ENCODE peak calls at places on chromosomes 4 and X, in ten cellular contexts. One of them, this sample, is unnamed.

GRCh38 chr4:59881632-59882031 is 1318.5 kb upstream of the ADGRL3 start:
- DNase-seq in NB4: no peak
- DNase-seq in body of pancreas: no peak
- DNase-seq in K562: no peak
- DNase-seq in Peyer's patch: no peak
- DNase-seq in H54: no peak
- DNase-seq in spleen: no peak
- DNase-seq in heart left ventricle: no peak
- DNase-seq in esophagus muscularis mucosa: no peak
- DNase-seq in right lobe of liver: no peak
- DNase-seq in this sample: no peak

GRCh38 chr4:128488055-128488705 is 200.6 kb upstream of the PGRMC2 start:
- DNase-seq in NB4: no peak
- DNase-seq in body of pancreas: no peak
- DNase-seq in K562: no peak
- DNase-seq in Peyer's patch: no peak
- DNase-seq in H54: no peak
- DNase-seq in spleen: no peak
- DNase-seq in heart left ventricle: no peak
- DNase-seq in esophagus muscularis mucosa: no peak
- DNase-seq in right lobe of liver: no peak
- DNase-seq in this sample: no peak

GRCh38 chr4:78645853-78646757 is 94.5 kb downstream of the ANXA3 start:
- DNase-seq in NB4: peak
- DNase-seq in body of pancreas: peak
- DNase-seq in K562: no peak
- DNase-seq in Peyer's patch: no peak
- DNase-seq in H54: no peak
- DNase-seq in spleen: no peak
- DNase-seq in heart left ventricle: peak
- DNase-seq in esophagus muscularis mucosa: peak
- DNase-seq in right lobe of liver: no peak
- DNase-seq in this sample: peak

GRCh38 chr4:61202638-61203495 is 2.7 kb downstream of the ADGRL3 start:
- DNase-seq in NB4: no peak
- DNase-seq in body of pancreas: no peak
- DNase-seq in K562: no peak
- DNase-seq in Peyer's patch: no peak
- DNase-seq in H54: no peak
- DNase-seq in spleen: no peak
- DNase-seq in heart left ventricle: no peak
- DNase-seq in esophagus muscularis mucosa: no peak
- DNase-seq in right lobe of liver: no peak
- DNase-seq in this sample: no peak

GRCh38 chr4:131509521-131509920 is 1639.6 kb upstream of the PCDH10 start:
- DNase-seq in NB4: no peak
- DNase-seq in body of pancreas: no peak
- DNase-seq in K562: no peak
- DNase-seq in Peyer's patch: no peak
- DNase-seq in H54: no peak
- DNase-seq in spleen: no peak
- DNase-seq in heart left ventricle: no peak
- DNase-seq in esophagus muscularis mucosa: no peak
- DNase-seq in right lobe of liver: no peak
- DNase-seq in this sample: no peak

GRCh38 chr4:123478859-123479345 is 82.3 kb downstream of the SPRY1 start:
- DNase-seq in NB4: peak
- DNase-seq in body of pancreas: peak
- DNase-seq in K562: no peak
- DNase-seq in Peyer's patch: no peak
- DNase-seq in H54: no peak
- DNase-seq in spleen: no peak
- DNase-seq in heart left ventricle: no peak
- DNase-seq in esophagus muscularis mucosa: no peak
- DNase-seq in right lobe of liver: peak
- DNase-seq in this sample: peak

GRCh38 chr4:154854362-154854761 is 73.3 kb downstream of the RBM46 start:
- DNase-seq in NB4: peak
- DNase-seq in body of pancreas: no peak
- DNase-seq in K562: no peak
- DNase-seq in Peyer's patch: no peak
- DNase-seq in H54: no peak
- DNase-seq in spleen: no peak
- DNase-seq in heart left ventricle: no peak
- DNase-seq in esophagus muscularis mucosa: no peak
- DNase-seq in right lobe of liver: no peak
- DNase-seq in this sample: no peak

GRCh38 chrX:85836868-85837267 is 210.5 kb downstream of the CHM start:
- DNase-seq in NB4: no peak
- DNase-seq in body of pancreas: no peak
- DNase-seq in K562: no peak
- DNase-seq in Peyer's patch: no peak
- DNase-seq in H54: no peak
- DNase-seq in spleen: no peak
- DNase-seq in heart left ventricle: no peak
- DNase-seq in esophagus muscularis mucosa: no peak
- DNase-seq in right lobe of liver: no peak
- DNase-seq in this sample: no peak

GRCh38 chrX:8755813-8756212 is 23.9 kb upstream of the ANOS1 start:
- DNase-seq in NB4: no peak
- DNase-seq in body of pancreas: no peak
- DNase-seq in K562: no peak
- DNase-seq in Peyer's patch: no peak
- DNase-seq in H54: no peak
- DNase-seq in spleen: no peak
- DNase-seq in heart left ventricle: no peak
- DNase-seq in esophagus muscularis mucosa: no peak
- DNase-seq in right lobe of liver: no peak
- DNase-seq in this sample: no peak

GRCh38 chr4:83043801-83044407 is 8.9 kb downstream of the COPS4 start:
- DNase-seq in NB4: no peak
- DNase-seq in body of pancreas: no peak
- DNase-seq in K562: no peak
- DNase-seq in Peyer's patch: no peak
- DNase-seq in H54: no peak
- DNase-seq in spleen: no peak
- DNase-seq in heart left ventricle: no peak
- DNase-seq in esophagus muscularis mucosa: no peak
- DNase-seq in right lobe of liver: no peak
- DNase-seq in this sample: no peak

GRCh38 chrX:135295238-135295943 is 13.9 kb upstream of the ETDC start:
- DNase-seq in NB4: no peak
- DNase-seq in body of pancreas: no peak
- DNase-seq in K562: no peak
- DNase-seq in Peyer's patch: peak
- DNase-seq in H54: peak
- DNase-seq in spleen: peak
- DNase-seq in heart left ventricle: peak
- DNase-seq in esophagus muscularis mucosa: no peak
- DNase-seq in right lobe of liver: peak
- DNase-seq in this sample: peak

GRCh38 chr4:47839259-47839658 is 1.4 kb upstream of the CORIN start:
- DNase-seq in NB4: peak
- DNase-seq in body of pancreas: no peak
- DNase-seq in K562: no peak
- DNase-seq in Peyer's patch: no peak
- DNase-seq in H54: no peak
- DNase-seq in spleen: no peak
- DNase-seq in heart left ventricle: no peak
- DNase-seq in esophagus muscularis mucosa: no peak
- DNase-seq in right lobe of liver: no peak
- DNase-seq in this sample: no peak

GRCh38 chrX:123779908-123780396 is 47.1 kb upstream of the THOC2 start:
- DNase-seq in NB4: no peak
- DNase-seq in body of pancreas: no peak
- DNase-seq in K562: no peak
- DNase-seq in Peyer's patch: no peak
- DNase-seq in H54: no peak
- DNase-seq in spleen: no peak
- DNase-seq in heart left ventricle: no peak
- DNase-seq in esophagus muscularis mucosa: no peak
- DNase-seq in right lobe of liver: no peak
- DNase-seq in this sample: no peak

GRCh38 chr4:15244354-15244753 is 183.5 kb upstream of the C1QTNF7 start:
- DNase-seq in NB4: no peak
- DNase-seq in body of pancreas: no peak
- DNase-seq in K562: no peak
- DNase-seq in Peyer's patch: no peak
- DNase-seq in H54: no peak
- DNase-seq in spleen: no peak
- DNase-seq in heart left ventricle: no peak
- DNase-seq in esophagus muscularis mucosa: no peak
- DNase-seq in right lobe of liver: no peak
- DNase-seq in this sample: no peak

GRCh38 chr4:102268355-102268754 is 76.9 kb downstream of the SLC39A8 start:
- DNase-seq in NB4: no peak
- DNase-seq in body of pancreas: no peak
- DNase-seq in K562: no peak
- DNase-seq in Peyer's patch: no peak
- DNase-seq in H54: no peak
- DNase-seq in spleen: no peak
- DNase-seq in heart left ventricle: no peak
- DNase-seq in esophagus muscularis mucosa: no peak
- DNase-seq in right lobe of liver: no peak
- DNase-seq in this sample: no peak

GRCh38 chr4:164956766-164957643 is 20.5 kb downstream of the TRIM61 start:
- DNase-seq in NB4: no peak
- DNase-seq in body of pancreas: peak
- DNase-seq in K562: peak
- DNase-seq in Peyer's patch: peak
- DNase-seq in H54: peak
- DNase-seq in spleen: peak
- DNase-seq in heart left ventricle: peak
- DNase-seq in esophagus muscularis mucosa: no peak
- DNase-seq in right lobe of liver: peak
- DNase-seq in this sample: peak
- TF ChIP-seq POLR2A in NB4: no peak
- TF ChIP-seq POLR2A in body of pancreas: no peak
- TF ChIP-seq POLR2A in K562: no peak
- TF ChIP-seq POLR2A in Peyer's patch: no peak
- TF ChIP-seq POLR2A in H54: peak
- TF ChIP-seq POLR2A in spleen: no peak
- TF ChIP-seq POLR2A in heart left ventricle: no peak
- TF ChIP-seq POLR2A in esophagus muscularis mucosa: no peak
- TF ChIP-seq POLR2A in right lobe of liver: no peak
- TF ChIP-seq POLR2A in this sample: no peak

DNA sequence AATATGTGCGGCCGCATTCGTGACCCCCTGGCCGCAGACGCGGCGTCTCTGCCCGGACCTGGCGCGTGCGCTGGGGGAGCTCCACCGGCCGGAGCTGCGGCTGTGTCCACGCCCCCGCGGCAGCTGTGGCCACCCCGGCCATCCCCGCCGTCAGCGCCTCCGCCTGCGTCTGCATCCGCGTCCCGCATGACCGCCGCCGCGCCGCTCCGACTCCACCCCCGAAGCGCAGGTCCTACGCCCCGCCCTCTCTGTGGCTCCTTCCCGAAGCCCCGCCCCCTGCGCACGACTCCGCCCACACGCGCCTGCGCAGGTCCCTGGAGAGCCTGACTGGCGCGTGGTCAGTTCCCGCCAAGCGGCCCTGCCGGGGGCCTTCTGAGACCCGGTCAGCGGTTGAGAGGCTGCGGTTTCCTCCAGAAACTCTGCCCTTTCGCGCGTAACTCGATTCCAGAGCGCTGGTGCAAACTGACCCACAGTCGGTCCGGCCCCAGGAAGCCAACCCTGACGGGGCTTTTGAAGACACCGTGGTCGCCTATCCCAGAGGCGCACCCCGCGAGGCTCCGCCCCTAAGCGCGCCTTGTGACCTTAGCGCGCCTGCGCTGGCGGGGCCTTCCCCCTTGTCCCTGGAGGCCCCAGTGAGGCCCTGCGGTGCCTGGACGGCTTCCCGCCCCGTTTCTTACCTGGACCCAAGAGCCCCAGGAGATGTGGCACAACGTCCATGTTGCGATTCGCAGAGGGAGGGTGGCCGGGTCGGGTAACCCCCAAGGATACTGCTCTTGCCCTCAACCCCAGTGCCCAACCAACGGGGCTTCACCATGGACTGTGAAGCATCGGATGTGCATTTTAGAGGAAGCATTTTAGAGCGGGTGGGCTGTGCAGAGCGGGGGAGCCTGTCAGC is at the start of gene LAGE3:
- DNase-seq in NB4: peak
- DNase-seq in body of pancreas: peak
- DNase-seq in K562: peak
- DNase-seq in Peyer's patch: peak
- DNase-seq in H54: peak
- DNase-seq in spleen: peak
- DNase-seq in heart left ventricle: peak
- DNase-seq in esophagus muscularis mucosa: peak
- DNase-seq in right lobe of liver: peak
- DNase-seq in this sample: peak
- TF ChIP-seq POLR2A in NB4: peak
- TF ChIP-seq POLR2A in body of pancreas: peak
- TF ChIP-seq POLR2A in K562: peak
- TF ChIP-seq POLR2A in Peyer's patch: peak
- TF ChIP-seq POLR2A in H54: peak
- TF ChIP-seq POLR2A in spleen: no peak
- TF ChIP-seq POLR2A in heart left ventricle: no peak
- TF ChIP-seq POLR2A in esophagus muscularis mucosa: peak
- TF ChIP-seq POLR2A in right lobe of liver: peak
- TF ChIP-seq POLR2A in this sample: peak

GRCh38 chr4:94207469-94208224 is at the start of gene SMARCAD1:
- DNase-seq in NB4: peak
- DNase-seq in body of pancreas: peak
- DNase-seq in K562: peak
- DNase-seq in Peyer's patch: peak
- DNase-seq in H54: peak
- DNase-seq in spleen: peak
- DNase-seq in heart left ventricle: peak
- DNase-seq in esophagus muscularis mucosa: peak
- DNase-seq in right lobe of liver: peak
- DNase-seq in this sample: peak
- TF ChIP-seq POLR2A in NB4: peak
- TF ChIP-seq POLR2A in body of pancreas: peak
- TF ChIP-seq POLR2A in K562: peak
- TF ChIP-seq POLR2A in Peyer's patch: peak
- TF ChIP-seq POLR2A in H54: peak
- TF ChIP-seq POLR2A in spleen: no peak
- TF ChIP-seq POLR2A in heart left ventricle: no peak
- TF ChIP-seq POLR2A in esophagus muscularis mucosa: no peak
- TF ChIP-seq POLR2A in right lobe of liver: peak
- TF ChIP-seq POLR2A in this sample: peak

DNA sequence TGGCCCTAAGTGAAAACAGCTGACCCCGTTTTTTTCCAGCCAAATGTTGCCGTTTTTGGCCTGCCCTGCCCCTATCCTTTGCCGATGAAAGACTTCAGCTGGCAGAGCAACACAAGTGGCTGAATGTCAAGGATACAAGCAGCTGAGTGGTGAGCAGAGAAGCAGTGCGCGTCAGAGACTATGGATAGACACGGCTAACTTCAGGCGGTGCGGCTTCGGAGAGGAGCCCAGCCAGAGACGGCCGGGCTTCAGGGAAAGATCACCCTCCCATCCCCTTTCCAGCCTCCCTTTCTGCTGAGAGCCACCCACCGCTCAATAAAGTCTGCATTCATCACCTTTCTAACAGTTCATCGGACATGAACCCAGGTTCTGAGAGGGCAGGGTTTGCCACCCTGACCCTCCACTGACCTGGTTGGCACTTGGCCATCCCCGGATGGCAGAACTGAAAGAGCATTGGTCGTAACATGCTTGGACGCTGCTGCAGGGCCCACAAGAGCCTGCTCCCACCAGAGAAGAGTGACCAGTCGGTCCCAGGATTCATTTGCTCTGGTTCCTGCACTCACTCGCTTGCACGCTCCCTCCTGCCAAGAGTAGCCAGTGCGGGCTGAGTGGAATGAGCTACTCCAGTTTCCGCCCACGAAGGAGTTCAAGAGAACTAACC is 125.8 kb downstream of the PPEF1 start:
- DNase-seq in NB4: no peak
- DNase-seq in body of pancreas: no peak
- DNase-seq in K562: no peak
- DNase-seq in Peyer's patch: no peak
- DNase-seq in H54: no peak
- DNase-seq in spleen: no peak
- DNase-seq in heart left ventricle: peak
- DNase-seq in esophagus muscularis mucosa: no peak
- DNase-seq in right lobe of liver: peak
- DNase-seq in this sample: no peak
- TF ChIP-seq POLR2A in NB4: no peak
- TF ChIP-seq POLR2A in body of pancreas: no peak
- TF ChIP-seq POLR2A in K562: no peak
- TF ChIP-seq POLR2A in Peyer's patch: no peak
- TF ChIP-seq POLR2A in H54: no peak
- TF ChIP-seq POLR2A in spleen: no peak
- TF ChIP-seq POLR2A in heart left ventricle: no peak
- TF ChIP-seq POLR2A in esophagus muscularis mucosa: no peak
- TF ChIP-seq POLR2A in right lobe of liver: no peak
- TF ChIP-seq POLR2A in this sample: no peak